ENCODE peak calls at places on chromosomes 2 and 18, in eight cellular contexts. R is thyroid gland, B is fibroblast of lung, E is H9, Z is left ventricle myocardium inferior, J is aorta, P is WERI-Rb-1, W is K562. Y is an unnamed sample.

GRCh38 chr2:63764630-63765029 is 77.1 kb upstream of the UGP2 start:
- DNase-seq in R (no peak), B (no peak), E (no peak), Z (no peak), J (no peak), P (no peak), W (no peak), Y (no peak)

GRCh38 chr2:60212174-60212945 is 341.1 kb downstream of the BCL11A start:
- DNase-seq in R (no peak), B (no peak), E (no peak), Z (no peak), J (no peak), P (no peak), W (no peak), Y (no peak)

GRCh38 chr2:219350215-219350937 is 17.8 kb upstream of the RESP18 start:
- DNase-seq in R (no peak), B (peak), E (no peak), Z (no peak), J (no peak), P (no peak), W (no peak), Y (no peak)

GRCh38 chr18:50284226-50284885 is 3.0 kb upstream of the MBD1 start:
- DNase-seq in R (no peak), B (no peak), E (no peak), Z (no peak), J (no peak), P (no peak), W (no peak), Y (no peak)

GRCh38 chr18:58194028-58194427 is 150.0 kb downstream of the NEDD4L start:
- DNase-seq in R (no peak), B (no peak), E (peak), Z (no peak), J (no peak), P (peak), W (peak), Y (no peak)

GRCh38 chr2:238119756-238120462 is 18.6 kb upstream of the KLHL30 start:
- DNase-seq in R (no peak), B (no peak), E (no peak), Z (peak), J (peak), P (no peak), W (no peak), Y (no peak)

GRCh38 chr2:53286336-53286735 is 481.3 kb upstream of the CHAC2 start:
- DNase-seq in R (no peak), B (peak), E (no peak), Z (no peak), J (no peak), P (no peak), W (no peak), Y (no peak)

GRCh38 chr2:46320141-46320567 is 22.9 kb downstream of the EPAS1 start:
- DNase-seq in R (no peak), B (no peak), E (no peak), Z (no peak), J (no peak), P (no peak), W (no peak), Y (no peak)

GRCh38 chr2:144349674-144350073 is 170.2 kb downstream of the ZEB2 start:
- DNase-seq in R (peak), B (no peak), E (no peak), Z (no peak), J (no peak), P (no peak), W (no peak), Y (no peak)

DNA sequence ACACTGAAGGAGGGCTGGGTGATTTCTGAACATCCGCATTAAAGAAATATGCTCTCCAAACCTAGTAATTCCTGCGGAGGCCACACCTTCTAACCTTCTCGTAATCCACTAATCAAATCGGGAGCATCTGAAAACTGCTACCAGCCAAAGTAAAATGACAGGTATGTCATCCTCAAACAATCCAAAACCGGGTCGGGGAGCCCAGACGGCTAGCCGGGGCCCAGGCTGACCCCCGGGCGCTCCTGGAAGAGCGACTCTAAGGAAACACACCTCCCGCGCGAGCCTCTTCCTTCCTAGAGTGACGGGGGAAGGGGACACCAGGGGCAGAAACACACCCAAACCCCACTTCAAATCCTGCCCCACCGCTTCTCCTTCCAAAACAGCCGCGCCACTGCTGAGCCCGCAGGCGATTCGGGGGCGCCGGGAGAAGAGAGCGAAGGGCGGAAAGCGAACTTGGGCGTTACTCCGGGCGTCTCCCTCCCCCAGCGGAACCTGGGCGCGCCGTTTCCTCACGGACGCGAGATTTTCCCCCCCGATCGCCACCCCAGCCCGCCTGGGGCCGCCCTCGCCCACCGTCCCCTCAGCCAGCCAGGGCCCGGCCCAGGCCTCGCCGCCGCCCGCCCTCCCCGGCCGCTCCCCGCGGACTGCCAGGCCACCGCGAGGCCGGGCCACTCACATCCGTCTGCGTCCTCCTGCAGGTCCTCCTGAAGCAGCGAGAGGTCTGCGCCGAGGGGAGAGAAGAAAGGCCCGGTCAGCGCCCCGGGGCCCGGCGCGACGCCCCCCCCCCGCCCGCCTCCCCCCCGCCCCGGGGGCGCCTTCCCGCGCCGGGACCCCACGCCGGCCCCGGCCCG is 584 bp downstream of the PPP4R1 start:
- DNase-seq in R (peak), B (peak), E (peak), Z (peak), J (peak), P (peak), W (peak), Y (no peak)
- H3K27ac ChIP-seq in R (peak), B (peak), E (no peak), Z (peak), J (peak), P (peak), W (peak), Y (peak)

DNA sequence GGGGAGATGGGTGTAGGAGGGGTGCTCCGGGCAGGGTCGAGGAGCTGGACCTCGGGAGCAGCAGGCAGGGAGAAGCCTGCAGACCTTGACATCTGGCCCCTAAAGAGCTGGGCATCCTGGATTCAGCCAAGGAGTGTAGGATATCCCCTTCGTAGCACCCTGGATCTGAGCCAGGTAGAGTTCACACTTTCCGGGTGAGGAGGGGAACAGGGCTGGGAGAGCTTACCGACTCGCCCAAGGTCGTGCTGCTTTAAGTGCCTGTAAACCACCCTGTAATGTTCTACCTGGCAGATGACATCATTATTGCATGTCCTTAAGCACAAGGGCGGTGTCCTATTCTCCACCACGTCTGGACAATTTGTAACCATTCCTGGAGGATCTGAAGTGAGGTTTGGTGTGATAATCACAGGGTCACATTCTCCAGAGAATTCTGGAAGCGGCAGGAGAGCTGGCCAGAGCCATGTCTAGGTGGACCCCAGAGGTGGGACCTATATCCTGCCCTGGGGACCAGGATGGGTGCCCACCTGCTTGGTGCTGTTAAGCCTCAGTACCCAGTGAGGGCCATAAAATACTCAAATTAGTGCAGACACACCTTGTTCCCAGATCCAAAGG is 14.6 kb downstream of the ITM2C start:
- DNase-seq in R (no peak), B (no peak), E (peak), Z (no peak), J (no peak), P (no peak), W (no peak), Y (no peak)
- H3K27ac ChIP-seq in R (no peak), B (no peak), E (no peak), Z (no peak), J (no peak), P (peak), W (no peak), Y (no peak)

GRCh38 chr18:6750411-6750810 is 20.9 kb downstream of the ARHGAP28 start:
- DNase-seq in R (no peak), B (no peak), E (no peak), Z (no peak), J (no peak), P (no peak), W (no peak), Y (no peak)

GRCh38 chr18:6748241-6748640 is 18.7 kb downstream of the ARHGAP28 start:
- DNase-seq in R (no peak), B (no peak), E (no peak), Z (no peak), J (no peak), P (no peak), W (no peak), Y (no peak)

GRCh38 chr18:6747646-6748045 is 18.1 kb downstream of the ARHGAP28 start:
- DNase-seq in R (no peak), B (peak), E (no peak), Z (no peak), J (no peak), P (no peak), W (no peak), Y (peak)

GRCh38 chr18:6752200-6752873 is 22.8 kb downstream of the ARHGAP28 start:
- DNase-seq in R (no peak), B (peak), E (peak), Z (no peak), J (no peak), P (no peak), W (no peak), Y (peak)

DNA sequence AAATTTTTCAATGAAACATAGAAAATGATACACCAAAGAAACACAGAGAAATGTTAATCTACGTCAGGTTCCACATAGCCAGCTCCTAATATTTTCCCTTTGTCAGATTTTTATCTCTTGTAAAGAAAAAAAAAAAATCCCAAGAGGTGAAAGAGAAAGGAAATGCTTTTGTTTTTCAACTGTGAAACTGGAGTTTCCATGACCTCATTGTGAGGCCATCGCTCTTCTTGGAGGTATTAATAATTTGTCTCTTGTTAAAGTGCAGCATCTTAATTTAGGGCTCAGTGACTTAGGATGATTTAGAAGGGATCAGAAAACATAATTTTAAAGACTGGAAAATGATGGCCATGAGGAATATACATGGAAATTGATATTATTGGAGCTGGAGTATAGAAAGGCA is 21.7 kb downstream of the ARHGAP28 start:
- DNase-seq in R (no peak), B (no peak), E (no peak), Z (no peak), J (no peak), P (no peak), W (no peak), Y (no peak)
- H3K27ac ChIP-seq in R (peak), B (no peak), E (peak), Z (no peak), J (no peak), P (no peak), W (no peak), Y (no peak)

GRCh38 chr2:20599001-20599600 is 51.8 kb downstream of the HS1BP3 start:
- DNase-seq in R (peak), B (no peak), E (no peak), Z (peak), J (peak), P (peak), W (no peak), Y (no peak)
- H3K27ac ChIP-seq in R (peak), B (no peak), E (no peak), Z (peak), J (no peak), P (no peak), W (no peak), Y (no peak)

DNA sequence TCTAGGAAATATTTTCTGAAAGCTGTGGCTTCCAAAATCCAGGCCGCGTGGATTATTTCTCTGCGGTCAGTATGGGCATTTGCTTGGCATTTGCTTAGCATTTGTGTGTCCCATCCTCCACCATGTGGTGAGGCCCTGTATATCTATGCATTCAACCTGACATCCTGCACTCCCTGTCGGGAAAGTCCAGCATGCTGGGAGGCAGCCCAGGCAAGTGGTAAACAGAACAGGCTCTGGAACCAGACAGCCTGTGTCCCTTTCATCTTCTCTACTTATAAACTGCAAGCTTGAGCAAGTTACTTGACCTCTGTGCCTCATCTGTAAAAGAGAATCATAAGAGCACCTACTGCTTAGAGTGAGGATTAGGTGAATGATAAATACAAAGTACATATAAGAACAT is 316.8 kb upstream of the MMADHC start:
- DNase-seq in R (no peak), B (no peak), E (no peak), Z (no peak), J (no peak), P (no peak), W (no peak), Y (no peak)
- H3K27ac ChIP-seq in R (no peak), B (no peak), E (no peak), Z (no peak), J (no peak), P (no peak), W (no peak), Y (no peak)

GRCh38 chr2:172842749-172843349 is 107.2 kb downstream of the RAPGEF4 start:
- DNase-seq in R (no peak), B (no peak), E (no peak), Z (no peak), J (no peak), P (no peak), W (no peak), Y (no peak)

GRCh38 chr2:172846551-172846950 is 110.9 kb downstream of the RAPGEF4 start:
- DNase-seq in R (no peak), B (no peak), E (no peak), Z (no peak), J (no peak), P (no peak), W (no peak), Y (no peak)

GRCh38 chr2:172845008-172845670 is 109.5 kb downstream of the RAPGEF4 start:
- DNase-seq in R (no peak), B (no peak), E (no peak), Z (no peak), J (no peak), P (no peak), W (no peak), Y (no peak)

GRCh38 chr2:172847188-172847587 is 111.5 kb downstream of the RAPGEF4 start:
- DNase-seq in R (no peak), B (no peak), E (no peak), Z (no peak), J (no peak), P (no peak), W (no peak), Y (no peak)

DNA sequence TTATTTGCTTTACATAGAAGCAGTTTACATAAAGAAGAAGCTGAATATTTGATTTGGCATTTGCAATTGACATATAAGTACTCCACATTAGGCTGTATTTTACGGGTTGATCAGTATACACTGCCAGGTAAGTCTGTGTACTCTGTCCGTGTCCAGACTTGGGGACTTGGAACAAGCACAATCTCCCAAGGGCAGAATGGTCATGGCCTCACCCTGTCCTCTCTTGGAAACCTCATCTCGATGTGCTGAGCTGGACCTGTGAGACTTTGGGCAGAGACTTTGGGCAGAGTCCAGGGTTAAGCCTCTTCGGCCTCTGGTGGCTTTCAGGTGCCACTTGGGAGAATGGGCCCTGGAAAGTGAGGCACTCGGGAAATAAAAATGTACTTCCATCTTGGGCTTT is 108.4 kb downstream of the RAPGEF4 start:
- DNase-seq in R (no peak), B (no peak), E (no peak), Z (no peak), J (no peak), P (no peak), W (no peak), Y (no peak)
- H3K27ac ChIP-seq in R (no peak), B (no peak), E (no peak), Z (peak), J (no peak), P (no peak), W (no peak), Y (no peak)

Y was measured in AG04450.